ENCODE peak calls at places on chromosomes 6 and 20, in nine cellular contexts. B is CD8-positive, alpha-beta memory T cell; S is Panc1; Y is right atrium auricular region; P is K562; W is PC-9; U is HCT116; I is lower lobe of right lung; K is breast epithelium. L is an unnamed sample.
A peak's percentile ranks its signal among the peaks of the same experiment; 100 is the strongest.

GRCh38 chr6:38985839-38986238 is 62.7 kb upstream of the GLP1R start:
- DNase-seq in I (no peak), U (no peak), P (no peak), W (no peak), S (no peak), B (no peak), Y (no peak), K (no peak), L (no peak)

GRCh38 chr6:169254456-169255316 is 1.0 kb upstream of the THBS2 start:
- DNase-seq in I (no peak), S (no peak), K (no peak), U (no peak), B (no peak), W (no peak), P (no peak), Y (no peak), L (no peak)

GRCh38 chr20:10282930-10283556 is 64.4 kb downstream of the SNAP25 start:
- DNase-seq in I (no peak), U (no peak), K (no peak), S (no peak), Y (no peak), W (no peak), B (no peak), P (no peak), L (no peak)

GRCh38 chr6:3471286-3471685 is 14.4 kb upstream of the SLC22A23 start:
- DNase-seq in P (no peak), S (no peak), Y (no peak), B (no peak), I (no peak), K (no peak), W (no peak), U (no peak), L (no peak)

GRCh38 chr6:22214314-22214713 is 82.5 kb downstream of the PRL start:
- DNase-seq in B (no peak), I (no peak), K (no peak), P (no peak), W (no peak), S (no peak), U (no peak), Y (no peak), L (no peak)

GRCh38 chr6:168155193-168155592 is 76.2 kb upstream of the FRMD1 start:
- DNase-seq in B (no peak), I (no peak), U (no peak), S (no peak), W (no peak), P (no peak), Y (peak; percentile 23), K (no peak), L (no peak)

GRCh38 chr6:144528605-144529425 is 243.7 kb downstream of the UTRN start:
- DNase-seq in U (no peak), S (no peak), B (no peak), I (no peak), Y (no peak), K (no peak), P (peak; percentile 47), W (peak; percentile 48), L (no peak)

GRCh38 chr6:12196326-12196936 is 93.7 kb upstream of the EDN1 start:
- DNase-seq in P (no peak), S (no peak), Y (no peak), I (no peak), K (no peak), B (no peak), U (no peak), W (no peak), L (peak; percentile 32)

GRCh38 chr6:3226422-3227362 is 761 bp downstream of the TUBB2B start:
- DNase-seq in U (no peak), K (no peak), W (no peak), P (peak; percentile 64), Y (no peak), I (no peak), B (peak; percentile 14), S (no peak), L (no peak)

GRCh38 chr6:16248271-16248670 is 9.9 kb downstream of the GMPR start:
- DNase-seq in Y (no peak), I (no peak), U (no peak), P (no peak), W (no peak), S (no peak), K (no peak), B (no peak), L (no peak)

GRCh38 chr6:15363523-15364400 is 117.9 kb downstream of the JARID2 start:
- DNase-seq in W (no peak), S (no peak), I (no peak), B (no peak), K (no peak), Y (no peak), U (no peak), P (no peak), L (no peak)

GRCh38 chr6:13419422-13419821 is 68.0 kb downstream of the GFOD1 start:
- DNase-seq in W (no peak), S (no peak), Y (no peak), P (no peak), K (no peak), B (no peak), U (no peak), I (no peak), L (no peak)

GRCh38 chr6:13421425-13422057 is 65.9 kb downstream of the GFOD1 start:
- DNase-seq in B (no peak), I (no peak), P (no peak), Y (no peak), U (no peak), K (no peak), W (no peak), S (no peak), L (no peak)

GRCh38 chr6:13418838-13419237 is 68.6 kb downstream of the GFOD1 start:
- DNase-seq in W (no peak), I (no peak), B (no peak), Y (no peak), P (no peak), U (no peak), K (no peak), S (no peak), L (no peak)

GRCh38 chr6:13419826-13420225 is 67.6 kb downstream of the GFOD1 start:
- DNase-seq in W (no peak), U (no peak), K (no peak), Y (no peak), S (no peak), P (no peak), I (no peak), B (no peak), L (no peak)

DNA sequence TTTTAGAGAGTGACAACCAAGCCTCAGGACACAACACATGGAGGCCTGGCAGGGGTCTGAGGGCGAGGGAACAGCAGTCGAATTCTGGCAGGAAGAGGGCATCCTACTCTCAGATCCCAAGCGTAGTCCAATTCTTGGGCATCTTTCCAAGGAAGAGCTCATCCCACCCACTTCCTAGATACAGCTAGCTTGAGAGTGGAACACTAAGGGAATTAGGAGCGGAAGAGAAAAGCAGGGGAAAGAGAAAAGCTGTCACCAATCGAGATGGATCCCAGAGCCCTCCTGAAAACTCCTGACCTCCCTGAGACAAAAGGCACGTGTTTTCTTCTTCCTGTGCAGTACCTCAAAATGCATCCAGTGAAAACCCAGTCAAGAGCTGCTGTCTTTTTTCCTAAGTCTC is 67.1 kb downstream of the GFOD1 start:
- DNase-seq in U (no peak), K (no peak), W (no peak), P (no peak), S (no peak), I (no peak), Y (no peak), B (no peak), L (no peak)
- H3K27ac ChIP-seq in U (no peak overlapping the region), K (no peak overlapping the region), W (no peak overlapping the region), P (no peak overlapping the region), S (no peak overlapping the region), I (peak overlapping the region; percentile 73), Y (peak overlapping the region; percentile 78), B (no peak overlapping the region), L (no peak overlapping the region)

DNA sequence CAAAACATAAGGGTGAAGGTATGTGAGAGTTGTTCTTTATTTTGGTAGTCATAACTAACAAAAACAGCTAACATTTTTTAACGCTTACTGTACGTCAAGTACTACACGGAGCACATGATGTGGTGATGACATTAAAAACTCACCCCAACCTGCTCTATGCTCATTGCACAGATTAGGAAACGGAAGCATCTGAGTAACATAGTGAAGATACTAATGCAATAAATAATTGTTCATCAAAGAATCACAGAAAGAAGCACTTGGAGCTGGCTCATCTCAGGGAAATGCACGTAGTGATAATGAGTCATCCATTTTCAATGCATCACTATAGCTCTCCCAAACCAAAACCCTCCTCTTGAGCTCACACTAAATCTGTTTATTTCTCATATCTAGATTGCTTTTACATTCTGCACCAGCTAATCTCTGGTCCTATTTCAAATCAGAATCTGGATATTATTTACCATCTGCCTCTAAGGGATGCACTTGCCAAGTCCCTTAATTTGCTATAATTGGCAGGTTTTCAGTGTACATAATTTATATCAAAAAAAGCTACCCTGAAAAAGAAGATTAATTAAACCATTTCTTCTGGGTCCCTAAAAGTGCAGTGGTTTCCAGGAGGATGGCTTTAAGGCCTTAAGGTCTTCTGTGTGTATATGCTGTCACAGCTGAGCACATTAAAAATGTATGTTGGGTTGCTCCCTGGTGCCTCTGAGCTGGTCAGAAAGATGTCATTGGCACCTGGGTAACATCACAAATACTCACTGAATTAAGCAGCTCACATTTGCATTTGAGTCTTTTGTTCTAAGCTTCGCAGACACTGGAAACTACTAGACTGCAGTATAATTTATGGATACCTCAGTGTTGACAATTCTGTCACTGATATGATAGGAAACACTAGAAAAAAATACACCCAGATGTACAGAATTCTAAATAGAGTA is 677.3 kb upstream of the CITED2 start:
- DNase-seq in W (peak; percentile 77), S (no peak), Y (no peak), K (no peak), P (no peak), U (no peak), B (no peak), I (no peak), L (peak; percentile 88)
- H3K27ac ChIP-seq in W (peak overlapping the region; percentile 9), S (no peak overlapping the region), Y (no peak overlapping the region), K (no peak overlapping the region), P (no peak overlapping the region), U (no peak overlapping the region), B (no peak overlapping the region), I (no peak overlapping the region), L (peak overlapping the region; percentile 84)

DNA sequence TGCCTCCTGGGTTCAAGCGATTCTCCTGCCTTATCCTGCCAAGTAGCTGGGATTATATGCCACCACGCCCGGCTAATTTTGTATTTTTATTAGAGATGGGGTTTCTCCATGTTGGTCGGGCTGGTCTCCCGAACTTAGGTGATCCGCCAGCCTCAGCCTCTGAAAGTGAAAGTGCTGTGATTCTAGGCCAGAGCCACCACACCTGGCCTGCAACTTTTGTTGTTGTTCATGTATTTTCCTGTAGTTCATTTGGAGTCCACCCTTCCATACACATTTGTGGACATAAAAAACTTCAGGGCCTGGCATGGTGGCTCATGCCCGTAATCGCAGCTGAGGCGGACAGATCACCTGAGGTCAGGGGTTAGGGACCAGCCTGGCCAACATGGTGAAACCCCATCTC is 14.5 kb downstream of the HSPA1B start:
- DNase-seq in S (no peak), Y (no peak), P (no peak), I (no peak), B (no peak), W (no peak), K (no peak), U (no peak), L (no peak)
- H3K27ac ChIP-seq in S (no peak overlapping the region), Y (no peak overlapping the region), P (no peak overlapping the region), I (no peak overlapping the region), B (no peak overlapping the region), W (no peak overlapping the region), K (no peak overlapping the region), U (peak overlapping the region; percentile 25), L (no peak overlapping the region)

DNA sequence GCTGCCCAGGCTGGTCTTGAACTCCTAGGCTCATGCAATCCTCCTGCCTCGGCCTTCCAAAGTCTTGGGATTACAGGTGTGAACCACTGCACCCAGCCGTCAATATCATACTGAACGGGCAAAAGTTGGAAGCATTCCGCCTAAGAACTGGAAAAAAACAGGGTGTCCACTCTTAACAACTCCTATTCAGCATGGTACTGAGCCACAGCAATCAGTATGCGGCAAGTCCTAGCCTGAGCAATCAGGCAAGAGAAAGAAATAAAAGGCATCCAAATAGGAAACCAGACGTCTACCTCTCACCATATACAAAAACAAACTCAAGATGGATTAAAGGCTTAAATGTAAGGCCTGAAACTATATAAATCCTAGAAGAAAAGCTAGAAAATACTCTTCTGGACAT is 83.1 kb downstream of the FKBP5 start:
- DNase-seq in U (no peak), P (no peak), W (no peak), B (no peak), K (no peak), I (no peak), S (no peak), Y (no peak), L (no peak)
- H3K27ac ChIP-seq in U (peak overlapping the region; percentile 62), P (no peak overlapping the region), W (peak overlapping the region; percentile 66), B (no peak overlapping the region), K (no peak overlapping the region), I (no peak overlapping the region), S (no peak overlapping the region), Y (peak overlapping the region; percentile 20), L (no peak overlapping the region)

L was measured in AG04450.